ENCODE peak calls at places on chromosome 20, in six cellular contexts. N is left lung; I is Peyer's patch; T is stomach; B is transverse colon; D is CD4-positive, alpha-beta T cell. Q is an unnamed sample.
A peak's percentile ranks its signal among the peaks of the same experiment; 100 is the strongest.

GRCh38 chr20:577167-577791 is 32.8 kb downstream of the TCF15 start:
- DNase-seq in N (no peak), I (no peak), T (no peak), D (no peak), B (no peak), Q (no peak)

GRCh38 chr20:15446373-15446772 is 1109.0 kb upstream of the FLRT3 start:
- DNase-seq in N (no peak), I (no peak), T (no peak), B (no peak), D (no peak), Q (peak; percentile 33)

GRCh38 chr20:34443546-34443945 is 72.7 kb upstream of the DYNLRB1 start:
- DNase-seq in D (no peak), B (no peak), I (no peak), T (no peak), N (no peak), Q (no peak)

GRCh38 chr20:60228255-60228654 is 270.0 kb downstream of the CDH26 start:
- DNase-seq in B (no peak), I (no peak), N (no peak), T (no peak), D (no peak), Q (no peak)

GRCh38 chr20:35467339-35468224 is 12.2 kb downstream of the CEP250 start:
- DNase-seq in B (no peak), T (no peak), I (no peak), N (no peak), D (no peak), Q (no peak)

GRCh38 chr20:42634096-42634495 is 555.6 kb downstream of the PTPRT start:
- DNase-seq in B (no peak), I (no peak), T (no peak), N (no peak), D (no peak), Q (no peak)

GRCh38 chr20:10268636-10269035 is 50.0 kb downstream of the SNAP25 start:
- DNase-seq in B (no peak), I (no peak), D (no peak), N (no peak), T (no peak), Q (no peak)

GRCh38 chr20:20393207-20393606 is 25.3 kb downstream of the INSM1 start:
- DNase-seq in N (no peak), D (no peak), I (no peak), B (no peak), T (no peak), Q (no peak)

GRCh38 chr20:54535045-54535444 is 59.7 kb downstream of the DOK5 start:
- DNase-seq in T (no peak), D (no peak), B (no peak), N (no peak), I (no peak), Q (no peak)

GRCh38 chr20:7496394-7497111 is 443.7 kb downstream of the HAO1 start:
- DNase-seq in N (no peak), D (no peak), B (no peak), T (no peak), I (no peak), Q (no peak)

GRCh38 chr20:13898012-13898612 is 92.3 kb downstream of the SEL1L2 start:
- DNase-seq in B (no peak), N (no peak), I (no peak), T (no peak), D (no peak), Q (no peak)

GRCh38 chr20:48159156-48159971 is 374.1 kb upstream of the SULF2 start:
- DNase-seq in D (no peak), N (no peak), I (no peak), B (no peak), T (no peak), Q (no peak)

GRCh38 chr20:19735446-19735845 is 22.6 kb upstream of the RIN2 start:
- DNase-seq in I (no peak), D (no peak), B (peak; percentile 72), N (peak; percentile 58), T (peak; percentile 73), Q (peak; percentile 54)

GRCh38 chr20:24948939-24949679 is at the start of gene CST7:
- DNase-seq in B (peak; percentile 63), T (peak; percentile 49), I (peak; percentile 70), D (peak; percentile 63), N (no peak), Q (no peak)
- H3K27ac ChIP-seq in B (peak within 1 kb of the TSS; percentile 60), T (peak within 1 kb of the TSS; percentile 50), I (peak within 1 kb of the TSS; percentile 90), D (peak within 1 kb of the TSS; percentile 33), N (no peak within 1 kb of the TSS), Q (no peak within 1 kb of the TSS)

GRCh38 chr20:53138454-53139291 is 166.5 kb downstream of the TSHZ2 start:
- DNase-seq in T (no peak), D (no peak), B (no peak), N (no peak), I (no peak), Q (no peak)

GRCh38 chr20:53142225-53142624 is 170.1 kb downstream of the TSHZ2 start:
- DNase-seq in T (no peak), I (no peak), N (no peak), B (no peak), D (no peak), Q (no peak)

GRCh38 chr20:53142651-53143177 is 170.6 kb downstream of the TSHZ2 start:
- DNase-seq in I (no peak), N (no peak), D (no peak), T (no peak), B (no peak), Q (no peak)

GRCh38 chr20:53146201-53146891 is 174.2 kb downstream of the TSHZ2 start:
- DNase-seq in T (no peak), B (no peak), N (no peak), I (no peak), D (no peak), Q (no peak)

GRCh38 chr20:53141651-53142050 is 169.5 kb downstream of the TSHZ2 start:
- DNase-seq in D (no peak), I (no peak), B (no peak), N (no peak), T (no peak), Q (no peak)
- TF ChIP-seq CTCF in D (no peak), I (no peak), B (no peak), N (no peak), T (no peak), Q (no peak)

GRCh38 chr20:23084282-23084844 is 1.8 kb downstream of the CD93 start:
- DNase-seq in I (no peak), T (no peak), B (no peak), N (no peak), D (no peak), Q (no peak)
- H3K27ac ChIP-seq in I (peak overlapping the region; percentile 83), T (peak overlapping the region; percentile 43), B (peak overlapping the region; percentile 74), N (peak overlapping the region; percentile 74), D (no peak overlapping the region), Q (no peak overlapping the region)

DNA sequence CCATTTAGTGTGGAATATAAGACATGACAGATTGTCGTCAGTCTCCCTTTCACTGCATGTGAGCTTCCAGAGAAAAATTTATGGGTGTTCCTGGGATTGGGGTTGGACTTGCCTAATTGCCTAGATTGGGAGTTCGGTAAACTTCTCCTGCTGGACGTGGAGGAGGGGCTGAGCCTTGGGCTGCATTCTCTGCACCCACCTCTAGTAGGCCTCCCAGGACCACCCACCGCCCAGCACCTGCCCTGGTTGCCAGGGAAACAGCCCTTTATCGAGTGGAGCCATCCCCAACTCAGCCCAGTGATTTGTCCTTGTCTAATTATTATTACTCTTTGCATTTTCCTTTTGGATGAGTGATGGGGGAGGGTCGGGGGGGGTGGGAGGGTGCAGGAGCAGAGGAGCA is 104.3 kb downstream of the DHX35 start:
- DNase-seq in I (no peak), D (no peak), N (no peak), T (no peak), B (no peak), Q (no peak)
- TF ChIP-seq CTCF in I (no peak), D (no peak), N (no peak), T (no peak), B (no peak), Q (no peak)

GRCh38 chr20:44646641-44647274 is 4.7 kb downstream of the ADA start:
- DNase-seq in N (no peak), D (no peak), T (no peak), B (peak; percentile 36), I (peak; percentile 74), Q (no peak)

GRCh38 chr20:44650777-44651493 is 564 bp downstream of the ADA start:
- DNase-seq in T (no peak), I (peak; percentile 42), N (no peak), B (no peak), D (peak; percentile 39), Q (no peak)

GRCh38 chr20:44648068-44648467 is 3.4 kb downstream of the ADA start:
- DNase-seq in N (no peak), D (no peak), B (no peak), I (no peak), T (peak; percentile 82), Q (no peak)

GRCh38 chr20:44649976-44650375 is 1.5 kb downstream of the ADA start:
- DNase-seq in B (no peak), I (no peak), N (no peak), D (no peak), T (no peak), Q (no peak)

DNA sequence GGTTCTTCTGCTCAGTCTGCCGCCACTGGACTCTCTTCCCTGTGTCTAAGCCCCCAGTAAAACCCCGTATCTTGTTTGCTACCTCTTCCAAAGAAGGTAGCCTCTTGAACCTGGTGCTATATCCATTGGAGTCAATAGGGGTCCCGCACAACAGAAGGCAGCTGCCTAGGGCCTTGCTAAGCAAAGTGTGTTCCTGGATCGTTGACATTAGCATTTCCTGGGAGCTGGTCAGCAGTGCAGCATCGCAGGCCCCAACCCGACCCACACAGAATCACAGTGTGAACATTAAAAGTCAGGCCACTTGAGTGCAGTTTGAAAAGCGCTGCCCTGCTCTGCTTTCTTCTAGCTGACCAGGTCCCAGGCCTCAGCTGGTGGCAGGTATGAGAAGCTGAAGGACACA is 2.9 kb downstream of the ADA start:
- DNase-seq in N (no peak), B (no peak), T (no peak), I (no peak), D (no peak), Q (no peak)
- H3K27ac ChIP-seq in N (no peak overlapping the region), B (no peak overlapping the region), T (peak overlapping the region; percentile 80), I (peak overlapping the region; percentile 6), D (no peak overlapping the region), Q (no peak overlapping the region)

GRCh38 chr20:57222631-57222950 is 43.9 kb downstream of the BMP7 start:
- DNase-seq in N (no peak), B (no peak), I (no peak), T (no peak), D (no peak), Q (no peak)

GRCh38 chr20:57221916-57222630 is 44.4 kb downstream of the BMP7 start:
- DNase-seq in I (no peak), B (no peak), T (no peak), N (no peak), D (no peak), Q (no peak)

GRCh38 chr20:57225197-57225733 is 41.2 kb downstream of the BMP7 start:
- DNase-seq in D (no peak), B (no peak), N (no peak), I (no peak), T (no peak), Q (no peak)

GRCh38 chr20:57224641-57225138 is 41.8 kb downstream of the BMP7 start:
- DNase-seq in T (no peak), N (no peak), I (no peak), B (no peak), D (no peak), Q (no peak)

GRCh38 chr20:57223648-57224489 is 42.6 kb downstream of the BMP7 start:
- DNase-seq in I (no peak), D (no peak), N (no peak), B (peak; percentile 21), T (no peak), Q (no peak)
- TF ChIP-seq CTCF in I (no peak), D (no peak), N (no peak), B (no peak), T (no peak), Q (no peak)

Q was measured in dorsolateral prefrontal cortex.